ENCODE peak calls at places on chromosomes 2 and 18, in nine cellular contexts. P, T, V, F, B, Q, L, X and S are unnamed samples. For H3K27me3, the result is how much of the 10 kb centered on the place peaks cover.

GRCh38 chr18:48540329-48541025 is 1.6 kb downstream of the CTIF start:
- DNase-seq in V (peak), T (peak), B (peak), L (peak), P (no peak), F (peak), Q (peak), X (peak), S (peak)

GRCh38 chr18:25896178-25896780 is 194.1 kb downstream of the SS18 start:
- DNase-seq in T (peak), L (peak), B (no peak), Q (peak), F (peak), X (peak), V (peak), P (peak), S (no peak)

GRCh38 chr2:213221962-213222361 is 62.3 kb upstream of the SPAG16 start:
- DNase-seq in B (no peak), V (no peak), X (no peak), T (no peak), Q (no peak), F (no peak), L (no peak), P (no peak), S (no peak)

GRCh38 chr2:230512955-230513748 is 97.2 kb downstream of the SP100 start:
- DNase-seq in F (no peak), Q (no peak), T (peak), V (no peak), L (no peak), P (no peak), B (no peak), X (no peak), S (no peak)

GRCh38 chr2:205405194-205405593 is 277.1 kb upstream of the NRP2 start:
- DNase-seq in F (no peak), T (peak), Q (no peak), V (peak), L (peak), B (no peak), P (no peak), X (no peak), S (no peak)

GRCh38 chr18:78884502-78884901 is 95.1 kb upstream of the SALL3 start:
- DNase-seq in L (no peak), F (no peak), X (no peak), V (no peak), Q (peak), T (peak), B (no peak), P (no peak), S (no peak)

GRCh38 chr18:25517881-25518715 is 166.1 kb upstream of the ZNF521 start:
- DNase-seq in P (no peak), B (no peak), F (no peak), X (no peak), V (no peak), T (no peak), L (no peak), Q (no peak), S (peak)

GRCh38 chr2:45786831-45787357 is 135.4 kb downstream of the PRKCE start:
- DNase-seq in B (no peak), Q (peak), P (no peak), V (peak), F (no peak), L (no peak), X (no peak), T (no peak), S (no peak)

GRCh38 chr2:134717706-134718094 is 1.1 kb downstream of the TMEM163 start:
- DNase-seq in B (no peak), P (no peak), F (no peak), L (no peak), T (no peak), V (no peak), Q (no peak), X (no peak), S (no peak)

GRCh38 chr2:169446452-169446851 is 32.8 kb upstream of the BBS5 start:
- DNase-seq in X (no peak), P (no peak), L (no peak), F (no peak), T (no peak), Q (no peak), B (no peak), V (no peak), S (no peak)

GRCh38 chr18:11673560-11673959 is 15.5 kb upstream of the GNAL start:
- DNase-seq in T (no peak), V (no peak), Q (peak), B (no peak), P (no peak), F (no peak), L (no peak), X (no peak), S (no peak)

GRCh38 chr2:196143641-196144236 is 27.6 kb downstream of the STK17B start:
- DNase-seq in F (no peak), V (no peak), T (peak), Q (no peak), L (peak), P (no peak), X (no peak), B (no peak), S (no peak)

GRCh38 chr2:57726294-57726693 is 320.3 kb upstream of the VRK2 start:
- DNase-seq in P (no peak), X (no peak), L (no peak), F (no peak), Q (no peak), B (no peak), T (no peak), V (no peak), S (no peak)

GRCh38 chr2:16546128-16546754 is 119.4 kb downstream of the CYRIA start:
- DNase-seq in T (peak), B (no peak), Q (peak), P (no peak), F (peak), L (peak), V (peak), X (no peak), S (no peak)

GRCh38 chr18:53004798-53005197 is 664.8 kb downstream of the DCC start:
- DNase-seq in P (no peak), T (peak), F (no peak), Q (peak), L (no peak), B (no peak), X (no peak), V (no peak), S (no peak)
- TF ChIP-seq CTCF in P (no peak), T (no peak), F (no peak), Q (peak), L (no peak), B (no peak), X (no peak), V (no peak), S (no peak)

GRCh38 chr2:118848381-118849225 is 1.2 kb upstream of the EN1 start:
- DNase-seq in P (no peak), X (no peak), T (no peak), L (no peak), Q (peak), F (no peak), B (no peak), V (no peak), S (no peak)

GRCh38 chr2:118849226-118850170 is 2.0 kb upstream of the EN1 start:
- DNase-seq in F (no peak), B (no peak), Q (peak), T (no peak), P (no peak), X (no peak), V (no peak), L (no peak), S (no peak)

GRCh38 chr2:118851650-118852049 is 4.2 kb upstream of the EN1 start:
- DNase-seq in Q (peak), X (no peak), T (no peak), P (no peak), B (no peak), L (no peak), V (no peak), F (no peak), S (no peak)

GRCh38 chr2:118850901-118851268 is 3.4 kb upstream of the EN1 start:
- DNase-seq in B (no peak), V (no peak), T (no peak), L (no peak), F (no peak), P (no peak), X (no peak), Q (no peak), S (no peak)

DNA sequence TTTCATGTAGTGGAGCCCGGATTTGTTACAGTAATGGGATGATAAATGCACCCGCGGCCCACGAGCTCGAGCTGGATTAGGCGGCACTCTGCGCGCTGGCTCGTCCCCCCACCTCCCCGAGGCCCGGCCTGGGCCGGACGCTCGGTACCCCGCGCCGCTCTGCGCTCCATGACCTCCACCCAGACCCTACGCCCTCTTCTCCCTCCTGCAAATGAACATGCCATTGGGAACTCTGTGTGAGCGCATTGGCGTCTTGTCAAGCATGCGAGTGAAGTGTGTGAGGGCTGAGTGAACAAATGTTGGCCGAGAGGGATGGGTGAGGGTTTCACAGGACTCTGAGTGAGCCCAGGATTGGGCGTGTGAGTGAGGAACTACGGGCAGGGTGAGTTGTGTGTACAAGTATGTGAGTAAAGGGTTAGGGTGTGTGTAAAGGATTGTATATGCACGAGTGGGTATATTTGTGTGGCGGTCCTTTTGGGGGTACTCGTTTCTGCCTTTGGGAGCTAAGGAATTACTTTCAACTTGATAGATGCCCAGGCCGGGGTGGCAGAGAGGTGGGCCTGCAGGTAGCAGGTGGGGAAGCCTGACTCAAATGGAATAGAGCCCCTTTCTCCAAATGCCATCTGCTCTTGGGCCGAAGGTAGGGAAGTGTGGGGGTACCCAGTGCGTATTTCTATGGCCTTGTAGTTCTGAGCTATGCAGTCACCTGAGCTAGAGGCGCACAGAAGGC is 2.9 kb upstream of the EN1 start:
- DNase-seq in T (no peak), V (no peak), X (no peak), L (no peak), B (no peak), P (no peak), Q (peak), F (no peak), S (no peak)
- H3K27me3 ChIP-seq in T (under half), V (half or more), X (half or more), L (half or more), B (half or more), P (under half), Q (half or more), F (under half), S (under half)

GRCh38 chr2:8678731-8679566 is 2.9 kb upstream of the ID2 start:
- DNase-seq in T (peak), X (peak), B (peak), Q (peak), L (peak), F (peak), P (peak), V (peak), S (peak)

GRCh38 chr2:8676191-8676914 is 5.5 kb upstream of the ID2 start:
- DNase-seq in F (no peak), P (no peak), V (no peak), X (no peak), T (peak), L (peak), B (peak), Q (peak), S (peak)

GRCh38 chr2:8676915-8677645 is 4.8 kb upstream of the ID2 start:
- DNase-seq in Q (peak), P (no peak), V (no peak), X (no peak), L (peak), F (no peak), B (no peak), T (peak), S (no peak)

GRCh38 chr2:8679567-8679826 is 2.4 kb upstream of the ID2 start:
- DNase-seq in T (no peak), P (no peak), V (no peak), B (no peak), F (no peak), X (no peak), L (no peak), Q (peak), S (no peak)

DNA sequence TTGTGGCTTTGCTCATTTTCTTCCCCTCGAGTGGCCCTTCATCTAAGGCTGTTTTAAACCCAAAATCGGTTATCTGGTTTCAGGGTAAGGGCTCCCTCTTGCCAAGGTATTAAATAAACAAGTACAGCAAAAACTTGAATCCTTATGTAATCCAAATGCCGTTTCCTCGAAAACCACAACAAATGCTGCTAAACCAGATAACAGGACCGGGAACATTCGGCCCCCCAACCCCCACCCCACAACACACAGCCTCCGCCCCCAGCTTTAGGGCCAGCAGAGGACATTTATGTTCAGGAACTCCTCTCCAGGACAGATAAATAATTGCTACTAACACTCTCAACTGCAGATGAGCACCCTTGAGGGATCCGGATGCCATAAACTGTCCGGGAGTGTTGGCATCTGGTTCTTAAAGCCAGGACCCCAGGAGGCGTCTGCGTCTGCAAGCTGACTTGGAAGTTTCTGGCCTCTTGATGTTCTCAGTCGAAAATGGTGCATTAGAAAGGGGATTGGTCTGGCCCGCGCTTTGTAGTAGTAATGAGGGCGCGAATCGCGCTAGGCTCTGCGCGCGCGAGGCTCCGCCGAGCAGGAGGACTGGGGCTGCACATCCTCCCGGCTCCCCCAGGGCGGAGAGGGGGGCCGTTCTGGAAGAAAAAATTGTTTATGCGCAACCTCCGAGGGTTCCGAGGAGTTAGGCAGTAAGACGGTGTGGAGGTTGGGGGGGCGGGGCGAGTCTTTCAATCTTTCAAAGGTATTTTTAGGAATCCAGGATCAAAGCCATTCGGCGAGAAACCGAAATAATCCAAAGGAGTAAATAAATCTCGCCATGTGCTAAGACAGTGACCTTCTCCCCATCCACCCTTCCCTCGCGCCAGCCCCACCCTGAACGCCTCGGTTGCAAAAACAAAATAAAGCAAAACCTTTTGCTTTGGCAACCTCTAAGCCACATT is 3.9 kb upstream of the ID2 start:
- DNase-seq in P (peak), V (peak), B (peak), Q (peak), F (peak), X (no peak), T (peak), L (peak), S (peak)
- TF ChIP-seq CTCF in P (no peak), V (no peak), B (peak), Q (no peak), F (no peak), X (no peak), T (no peak), L (no peak), S (no peak)

GRCh38 chr2:69061518-69061917 is 48.5 kb downstream of the ANTXR1 start:
- DNase-seq in X (no peak), V (no peak), L (peak), Q (no peak), P (no peak), T (no peak), F (no peak), B (no peak), S (no peak)

GRCh38 chr2:69067866-69068265 is 54.9 kb downstream of the ANTXR1 start:
- DNase-seq in Q (no peak), F (no peak), P (no peak), B (no peak), X (no peak), V (peak), L (no peak), T (no peak), S (no peak)

GRCh38 chr2:69067026-69067630 is 54.1 kb downstream of the ANTXR1 start:
- DNase-seq in Q (no peak), X (no peak), B (no peak), T (no peak), F (no peak), L (no peak), P (no peak), V (no peak), S (no peak)

GRCh38 chr2:69062307-69062706 is 49.3 kb downstream of the ANTXR1 start:
- DNase-seq in T (peak), V (no peak), X (no peak), P (no peak), L (no peak), F (no peak), B (no peak), Q (no peak), S (no peak)

GRCh38 chr2:69065735-69066336 is 52.9 kb downstream of the ANTXR1 start:
- DNase-seq in X (no peak), L (no peak), F (no peak), B (no peak), V (no peak), P (no peak), Q (no peak), T (no peak), S (no peak)
- H3K27me3 ChIP-seq in X (under half), L (under half), F (under half), B (under half), V (under half), P (under half), Q (under half), T (under half), S (under half)

DNA sequence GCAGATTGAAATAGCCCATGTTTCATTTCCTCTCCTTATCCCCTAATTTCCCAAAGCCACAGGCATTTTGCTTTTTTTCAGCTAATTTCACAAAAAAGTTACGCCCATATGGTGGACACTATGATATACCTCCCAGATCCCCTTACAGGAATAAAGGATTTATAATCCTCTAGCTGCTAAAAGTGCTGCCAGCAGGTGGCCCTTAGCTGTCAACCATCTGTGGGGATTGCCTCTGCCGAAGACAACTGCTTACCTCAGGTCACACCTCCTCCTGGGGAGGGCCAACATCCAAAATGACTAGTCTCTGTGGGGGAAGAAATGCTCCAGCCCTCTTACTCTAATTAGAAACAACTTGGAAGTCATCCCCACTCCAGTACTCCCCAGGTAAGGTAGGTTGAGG is 61.0 kb upstream of the EPB41L3 start:
- DNase-seq in L (no peak), T (no peak), P (no peak), X (no peak), B (no peak), F (no peak), V (no peak), Q (peak), S (no peak)
- TF ChIP-seq CTCF in L (no peak), T (peak), P (no peak), X (no peak), B (no peak), F (no peak), V (no peak), Q (peak), S (no peak)

DNA sequence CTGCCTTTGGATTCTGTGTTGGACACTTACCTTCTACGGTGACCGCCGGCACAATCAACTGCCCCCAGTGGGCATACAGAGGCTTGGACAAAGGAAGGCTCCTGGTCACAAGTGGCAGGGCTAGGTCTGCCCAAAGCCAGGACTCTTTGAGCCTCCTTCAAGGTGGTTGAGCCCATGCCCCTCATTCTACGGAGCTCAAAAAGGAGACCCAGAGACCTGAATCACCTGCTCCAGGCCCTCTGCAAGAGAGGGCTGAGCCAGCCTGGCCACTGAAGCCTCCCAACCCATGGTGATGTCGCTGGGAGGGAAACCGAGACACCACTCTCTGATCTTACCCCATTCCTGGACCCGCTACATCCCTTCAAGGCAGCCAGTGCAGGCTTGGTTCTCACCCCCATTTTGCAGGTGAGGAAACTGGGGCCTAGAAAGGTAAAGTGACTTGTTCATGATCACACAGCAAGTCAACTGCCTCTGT is 87.9 kb downstream of the INHBB start:
- DNase-seq in F (no peak), P (no peak), V (no peak), L (no peak), T (no peak), Q (peak), B (no peak), X (no peak), S (no peak)
- H3K27me3 ChIP-seq in F (half or more), P (under half), V (under half), L (under half), T (under half), Q (under half), B (under half), X (under half), S (under half)